ENCODE peak calls at places on chromosomes 7 and 10, in four cellular contexts. Q is pancreas, D is GM12891, I is cardiac muscle cell. M is an unnamed sample.

GRCh38 chr7:132386249-132386681 is 190.0 kb downstream of the PLXNA4 start:
- DNase-seq in Q (no peak), D (no peak), I (peak), M (peak)

GRCh38 chr7:53022893-53023292 is 12.5 kb upstream of the POM121L12 start:
- DNase-seq in Q (no peak), D (no peak), I (no peak), M (no peak)

GRCh38 chr10:15196335-15196834 is 27.9 kb upstream of the NMT2 start:
- DNase-seq in Q (no peak), D (no peak), I (no peak), M (no peak)

GRCh38 chr7:38335490-38336135 is 62.2 kb upstream of the TARP start:
- DNase-seq in Q (peak), D (peak), I (peak), M (peak)

GRCh38 chr7:116316838-116317612 is 106.7 kb downstream of the TES start:
- DNase-seq in Q (peak), D (no peak), I (no peak), M (peak)

GRCh38 chr7:28179081-28180030 is 1.2 kb downstream of the JAZF1 start:
- DNase-seq in Q (peak), D (peak), I (peak), M (peak)

GRCh38 chr10:21969326-21970287 is 33.9 kb downstream of the DNAJC1 start:
- DNase-seq in Q (no peak), D (no peak), I (no peak), M (no peak)

GRCh38 chr7:73972614-73973013 is 55.4 kb upstream of the ELN start:
- DNase-seq in Q (no peak), D (no peak), I (no peak), M (peak)

GRCh38 chr7:14420768-14421167 is 431.3 kb upstream of the ETV1 start:
- DNase-seq in Q (no peak), D (no peak), I (no peak), M (no peak)

GRCh38 chr7:80498481-80499349 is 13.1 kb downstream of the GNAT3 start:
- DNase-seq in Q (no peak), D (no peak), I (no peak), M (no peak)

GRCh38 chr7:142104550-142105527 is 6.7 kb upstream of the MGAM2 start:
- DNase-seq in Q (no peak), D (no peak), I (no peak), M (no peak)

GRCh38 chr7:120402801-120403200 is 129.8 kb downstream of the KCND2 start:
- DNase-seq in Q (no peak), D (no peak), I (no peak), M (no peak)

GRCh38 chr7:75658369-75658768 is 80.4 kb downstream of the HIP1 start:
- DNase-seq in Q (no peak), D (no peak), I (no peak), M (no peak)

GRCh38 chr7:50687575-50688261 is 95.0 kb downstream of the GRB10 start:
- DNase-seq in Q (no peak), D (no peak), I (no peak), M (no peak)

GRCh38 chr7:146096994-146097393 is 19.6 kb upstream of the CNTNAP2 start:
- DNase-seq in Q (no peak), D (no peak), I (peak), M (no peak)

M was measured in lung.